ENCODE peak calls at places on chromosome 7, in four cellular contexts. G, Z, F and T are unnamed samples.

GRCh38 chr7:101087334-101088068 is 2.2 kb downstream of the TRIM56 start:
- DNase-seq in F (no peak), Z (no peak), G (no peak), T (no peak)

GRCh38 chr7:41793556-41793955 is 90.7 kb upstream of the INHBA start:
- DNase-seq in G (no peak), F (no peak), Z (no peak), T (no peak)

GRCh38 chr7:131595699-131596098 is 39.3 kb upstream of the PODXL start:
- DNase-seq in Z (no peak), F (no peak), G (no peak), T (no peak)

GRCh38 chr7:74345970-74346369 is 56.8 kb downstream of the CLIP2 start:
- DNase-seq in F (no peak), G (no peak), Z (no peak), T (no peak)

GRCh38 chr7:106358103-106358663 is 73.4 kb upstream of the NAMPT start:
- DNase-seq in Z (no peak), G (no peak), F (no peak), T (no peak)

GRCh38 chr7:95199779-95200558 is 124.4 kb downstream of the PON1 start:
- DNase-seq in G (peak), Z (peak), F (peak), T (peak)

GRCh38 chr7:122198581-122198980 is 54.5 kb upstream of the AASS start:
- DNase-seq in Z (no peak), G (no peak), F (no peak), T (no peak)

GRCh38 chr7:98958968-98959367 is 80.6 kb downstream of the TRRAP start:
- DNase-seq in Z (no peak), G (no peak), F (no peak), T (no peak)

GRCh38 chr7:140661124-140661523 is 11.6 kb upstream of the ADCK2 start:
- DNase-seq in G (no peak), Z (no peak), F (no peak), T (no peak)

GRCh38 chr7:92645114-92645497 is 54.9 kb upstream of the FAM133B start:
- DNase-seq in F (no peak), G (no peak), Z (no peak), T (no peak)

GRCh38 chr7:108972009-108972408 is 402.3 kb downstream of the DNAJB9 start:
- DNase-seq in F (no peak), Z (no peak), G (no peak), T (no peak)

GRCh38 chr7:19585761-19586160 is 123.1 kb downstream of the POLR1F start:
- DNase-seq in Z (no peak), F (no peak), G (no peak), T (no peak)

GRCh38 chr7:128163473-128163872 is 77.6 kb upstream of the LEP start:
- DNase-seq in G (no peak), Z (no peak), F (no peak), T (no peak)

GRCh38 chr7:55046582-55047347 is 27.9 kb downstream of the EGFR start:
- DNase-seq in G (no peak), Z (no peak), F (no peak), T (no peak)

GRCh38 chr7:112286294-112287086 is 80.0 kb downstream of the ZNF277 start:
- DNase-seq in G (no peak), Z (no peak), F (peak), T (no peak)

GRCh38 chr7:36966039-36966438 is 241.7 kb upstream of the AOAH start:
- DNase-seq in Z (no peak), F (peak), G (no peak), T (no peak)

GRCh38 chr7:137958593-137959431 is 43.1 kb downstream of the CREB3L2 start:
- DNase-seq in F (no peak), G (no peak), Z (no peak), T (peak)

GRCh38 chr7:125651823-125652528 is 722.4 kb upstream of the POT1 start:
- DNase-seq in G (no peak), Z (peak), F (no peak), T (no peak)

GRCh38 chr7:37435156-37435555 is 13.5 kb downstream of the ELMO1 start:
- DNase-seq in G (no peak), Z (no peak), F (no peak), T (no peak)

GRCh38 chr7:121085922-121086321 is 97.4 kb downstream of the CPED1 start:
- DNase-seq in F (no peak), G (no peak), Z (no peak), T (no peak)

GRCh38 chr7:41247128-41247865 is 455.6 kb downstream of the INHBA start:
- DNase-seq in F (peak), Z (no peak), G (no peak), T (no peak)

GRCh38 chr7:26155531-26156375 is 3.8 kb downstream of the NFE2L3 start:
- DNase-seq in G (no peak), F (no peak), Z (no peak), T (no peak)

GRCh38 chr7:155425011-155425340 is 33.0 kb upstream of the EN2 start:
- DNase-seq in G (no peak), Z (no peak), F (no peak), T (no peak)

GRCh38 chr7:18175801-18176450 is 148.3 kb upstream of the PRPS1L1 start:
- DNase-seq in G (no peak), Z (no peak), F (no peak), T (no peak)

GRCh38 chr7:116167177-116167576 is 43.2 kb upstream of the TES start:
- DNase-seq in G (no peak), F (no peak), Z (peak), T (peak)

GRCh38 chr7:158324397-158325360 is 262.9 kb downstream of the PTPRN2 start:
- DNase-seq in G (no peak), Z (no peak), F (no peak), T (no peak)

GRCh38 chr7:69115788-69116187 is 482.5 kb upstream of the AUTS2 start:
- DNase-seq in Z (no peak), F (no peak), G (no peak), T (no peak)

GRCh38 chr7:156480671-156481070 is 159.9 kb upstream of the RNF32 start:
- DNase-seq in Z (no peak), G (no peak), F (no peak), T (no peak)

GRCh38 chr7:19116121-19117080 is 1.0 kb downstream of the TWIST1 start:
- DNase-seq in G (peak), F (no peak), Z (peak), T (peak)

GRCh38 chr7:47581442-47581820 is 480 bp downstream of the TNS3 start:
- DNase-seq in Z (peak), G (no peak), F (no peak), T (no peak)